ENCODE peak calls at places on chromosome 10, in four cellular contexts. E is OCI-LY7, O is GM23248, T is neural progenitor cell. S is an unnamed sample.
A peak's percentile ranks its signal among the peaks of the same experiment; 100 is the strongest.

GRCh38 chr10:93542358-93542791 is 24.1 kb upstream of the FFAR4 start:
- DNase-seq in T (peak; percentile 13), E (no peak), O (peak; percentile 30), S (no peak)

GRCh38 chr10:14017380-14017943 is 313.3 kb downstream of the FRMD4A start:
- DNase-seq in O (no peak), E (no peak), T (no peak), S (no peak)

GRCh38 chr10:127085957-127086356 is 110.4 kb downstream of the INSYN2A start:
- DNase-seq in O (no peak), E (no peak), T (no peak), S (no peak)

GRCh38 chr10:30645340-30645827 is 15.8 kb upstream of the LYZL2 start:
- DNase-seq in O (peak; percentile 48), T (peak; percentile 68), E (no peak), S (peak; percentile 40)

GRCh38 chr10:63707254-63707910 is 186.2 kb downstream of the REEP3 start:
- DNase-seq in E (no peak), T (no peak), O (peak; percentile 98), S (no peak)

GRCh38 chr10:1650542-1651279 is 86.6 kb downstream of the ADARB2 start:
- DNase-seq in O (no peak), T (no peak), E (no peak), S (no peak)

GRCh38 chr10:44259090-44259874 is 125.6 kb downstream of the CXCL12 start:
- DNase-seq in T (no peak), E (no peak), O (no peak), S (no peak)

GRCh38 chr10:96721207-96721572 is 876 bp upstream of the PIK3AP1 start:
- DNase-seq in T (no peak), E (no peak), O (no peak), S (peak; percentile 52)

GRCh38 chr10:60905580-60905979 is 38.4 kb downstream of the RHOBTB1 start:
- DNase-seq in E (no peak), O (peak; percentile 70), T (no peak), S (no peak)

GRCh38 chr10:49679480-49679893 is at the start of gene C10orf53:
- DNase-seq in O (peak; percentile 74), E (no peak), T (peak; percentile 89), S (peak; percentile 90)

GRCh38 chr10:103397191-103397825 is 882 bp downstream of the PDCD11 start:
- DNase-seq in O (peak; percentile 64), E (peak; percentile 29), T (no peak), S (no peak)

GRCh38 chr10:118694848-118695247 is 59.9 kb downstream of the CACUL1 start:
- DNase-seq in E (no peak), O (peak; percentile 65), T (no peak), S (no peak)

GRCh38 chr10:110818311-110819257 is 53.1 kb upstream of the PDCD4 start:
- DNase-seq in E (no peak), O (no peak), T (no peak), S (no peak)

GRCh38 chr10:3622845-3623621 is 162.0 kb downstream of the KLF6 start:
- DNase-seq in O (no peak), E (peak; percentile 69), T (no peak), S (no peak)

GRCh38 chr10:11813855-11814557 is 9.2 kb upstream of the PROSER2 start:
- DNase-seq in E (no peak), T (no peak), O (peak; percentile 15), S (no peak)

GRCh38 chr10:94093286-94093905 is 99.7 kb downstream of the PLCE1 start:
- DNase-seq in E (no peak), T (no peak), O (peak; percentile 53), S (no peak)

GRCh38 chr10:132724436-132724835 is 61.5 kb downstream of the NKX6-2 start:
- DNase-seq in E (no peak), T (no peak), O (peak; percentile 16), S (no peak)

GRCh38 chr10:132725202-132725601 is 60.7 kb downstream of the NKX6-2 start:
- DNase-seq in T (no peak), O (no peak), E (no peak), S (no peak)

GRCh38 chr10:132721725-132722124 is 64.2 kb downstream of the NKX6-2 start:
- DNase-seq in E (no peak), O (no peak), T (no peak), S (no peak)

GRCh38 chr10:132722980-132723970 is 62.7 kb downstream of the NKX6-2 start:
- DNase-seq in E (no peak), O (no peak), T (no peak), S (no peak)

GRCh38 chr10:132722391-132722790 is 63.6 kb downstream of the NKX6-2 start:
- DNase-seq in O (no peak), E (no peak), T (peak; percentile 66), S (no peak)
- TF ChIP-seq EZH2phosphoT487 in O (no peak), E (no peak), T (no peak), S (no peak)

GRCh38 chr10:89428873-89429272 is 14.5 kb downstream of the IFIT5 start:
- DNase-seq in O (no peak), E (no peak), T (no peak), S (no peak)
- H3K79me2 ChIP-seq in O (no peaks in the 10 kb centered on the region), E (no peaks in the 10 kb centered on the region), T (no peaks in the 10 kb centered on the region), S (no peaks in the 10 kb centered on the region)

DNA sequence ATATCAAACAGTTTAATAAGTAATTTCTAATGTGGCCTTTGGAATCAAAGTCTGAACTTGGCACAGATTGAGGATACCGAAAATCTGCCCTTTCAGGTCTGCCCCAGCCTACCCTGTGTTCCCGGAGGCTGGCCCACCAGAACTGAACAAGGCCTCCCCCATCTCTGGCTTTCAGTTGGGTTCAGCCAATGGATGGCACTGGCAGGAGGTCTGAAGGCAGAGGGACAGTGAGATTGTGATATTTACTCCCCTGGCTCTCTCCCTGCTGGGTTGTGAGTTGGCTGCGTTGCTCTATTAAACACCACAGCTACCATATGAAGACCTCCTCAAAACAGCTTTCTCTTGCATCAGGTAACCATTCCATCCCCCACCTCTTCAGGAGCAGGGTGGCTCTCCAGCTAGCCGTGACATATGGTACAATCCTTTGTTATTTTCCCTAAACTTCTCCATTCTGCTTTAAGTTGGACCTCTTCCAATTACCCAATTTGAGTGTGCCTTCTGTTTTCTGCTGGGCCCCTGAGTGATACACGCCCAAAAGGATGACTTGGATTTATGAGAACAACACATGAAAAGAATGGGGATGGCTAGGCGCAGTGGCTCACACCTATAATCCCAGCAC is 28.1 kb downstream of the DNMBP start:
- DNase-seq in T (no peak), E (no peak), O (peak; percentile 25), S (no peak)
- TF ChIP-seq EZH2phosphoT487 in T (no peak), E (no peak), O (no peak), S (no peak)

GRCh38 chr10:17348111-17349008 is 106.0 kb downstream of the ST8SIA6 start:
- DNase-seq in O (peak; percentile 94), E (no peak), T (peak; percentile 24), S (peak; percentile 43)
- H3K79me2 ChIP-seq in O (no peaks in the 10 kb centered on the region), E (no peaks in the 10 kb centered on the region), T (no peaks in the 10 kb centered on the region), S (no peaks in the 10 kb centered on the region)

DNA sequence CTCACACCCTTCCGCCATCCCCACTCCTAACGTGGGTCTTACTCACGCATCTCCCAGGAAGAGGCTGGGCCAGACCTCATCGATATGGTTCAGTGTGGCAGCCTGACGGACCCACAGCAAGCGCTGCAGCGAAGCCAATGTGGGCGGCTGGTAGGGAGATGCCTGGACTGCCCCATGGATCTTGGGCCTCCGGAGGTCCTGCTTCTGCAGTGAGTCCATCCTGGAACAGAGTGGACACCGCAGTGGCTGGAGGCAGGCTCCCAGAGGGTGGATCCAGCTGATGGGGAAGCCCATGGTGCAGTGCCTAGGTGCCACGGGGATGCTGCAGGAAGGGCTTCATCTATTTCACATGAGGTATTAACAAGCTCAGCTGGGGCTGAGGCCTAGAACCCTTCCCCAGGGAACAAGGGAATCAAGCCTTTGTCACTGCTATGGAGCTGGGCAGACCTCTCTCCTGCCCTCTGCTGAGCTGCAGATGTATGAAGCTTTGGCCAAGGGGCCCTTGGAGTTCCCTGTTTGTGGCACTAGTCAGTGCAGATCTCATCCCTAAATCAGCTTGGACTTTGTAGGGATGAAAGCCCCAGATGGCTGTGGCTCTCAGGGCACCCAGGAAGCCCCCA is 13.7 kb upstream of the SAMD8 start:
- DNase-seq in T (peak; percentile 50), O (peak; percentile 52), E (peak; percentile 14), S (peak; percentile 42)
- TF ChIP-seq EZH2phosphoT487 in T (no peak), O (no peak), E (no peak), S (no peak)

GRCh38 chr10:124974131-124974530 is 32.2 kb downstream of the ZRANB1 start:
- DNase-seq in E (no peak), T (no peak), O (no peak), S (no peak)

GRCh38 chr10:124975977-124976514 is 34.1 kb downstream of the ZRANB1 start:
- DNase-seq in O (no peak), T (no peak), E (no peak), S (no peak)

GRCh38 chr10:124971276-124971675 is 29.4 kb downstream of the ZRANB1 start:
- DNase-seq in T (no peak), O (no peak), E (no peak), S (no peak)

GRCh38 chr10:124977161-124977560 is 35.2 kb downstream of the ZRANB1 start:
- DNase-seq in E (no peak), T (no peak), O (no peak), S (no peak)

DNA sequence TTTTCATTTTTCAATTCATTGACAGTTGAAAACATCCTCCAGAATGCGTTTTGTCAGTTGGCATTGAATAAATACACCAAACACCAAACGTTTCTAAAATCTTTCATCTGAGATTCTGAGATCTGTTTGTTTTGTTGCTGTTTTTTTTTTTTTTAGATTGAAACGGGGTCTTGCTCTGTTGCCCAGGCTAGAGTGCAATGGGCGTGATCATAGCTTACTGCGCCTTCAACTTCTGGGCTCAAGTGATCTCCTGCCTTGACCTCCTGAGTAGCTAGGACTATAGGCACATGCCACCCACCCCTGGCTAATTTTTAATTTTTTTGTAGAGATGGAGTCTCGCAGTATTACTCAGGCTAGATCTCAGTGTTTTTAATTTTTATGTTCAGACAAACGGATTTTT is 30.7 kb downstream of the ZRANB1 start:
- DNase-seq in E (no peak), T (no peak), O (no peak), S (no peak)
- H3K79me2 ChIP-seq in E (no peaks in the 10 kb centered on the region), T (peaks cover 29% of the 10 kb centered on the region), O (peaks cover 96% of the 10 kb centered on the region), S (peaks cover 73% of the 10 kb centered on the region)

DNA sequence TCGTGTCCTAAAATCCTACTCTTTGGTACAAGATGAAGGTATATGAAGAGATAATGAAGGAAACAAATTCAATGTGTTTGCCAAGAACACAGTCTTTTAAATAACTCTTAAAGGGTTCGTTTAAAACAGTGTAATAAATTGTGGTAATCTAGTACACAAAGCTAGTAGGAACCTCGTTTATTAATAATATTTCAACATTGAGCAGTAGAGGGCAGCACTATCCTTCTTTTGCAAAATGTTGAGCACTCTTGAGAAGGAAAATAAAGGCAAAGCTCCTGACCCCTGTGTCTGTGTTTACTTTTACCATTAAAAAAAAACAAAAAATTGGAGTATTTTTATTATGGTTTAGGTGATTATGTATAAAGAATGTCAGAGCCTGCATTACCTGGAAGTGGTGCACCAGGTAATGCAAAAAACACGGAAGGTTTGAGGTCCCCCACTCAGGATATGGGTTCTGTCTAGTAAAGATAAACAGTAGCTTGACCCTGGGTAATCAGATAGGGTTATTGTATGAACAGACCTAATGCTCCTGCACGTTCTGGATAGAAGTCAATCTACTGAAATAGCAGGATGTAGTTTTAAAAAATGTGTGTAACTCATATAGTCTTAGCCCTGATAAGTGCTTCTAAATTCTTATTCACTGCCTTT is 5.7 kb upstream of the GOT1 start:
- DNase-seq in O (peak; percentile 66), E (peak; percentile 61), T (peak; percentile 48), S (peak; percentile 65)
- TF ChIP-seq EZH2phosphoT487 in O (no peak), E (no peak), T (no peak), S (no peak)

GRCh38 chr10:326350-326749 is 191.1 kb downstream of the ZMYND11 start:
- DNase-seq in T (peak; percentile 16), E (no peak), O (no peak), S (no peak)
- H3K79me2 ChIP-seq in T (no peaks in the 10 kb centered on the region), E (no peaks in the 10 kb centered on the region), O (no peaks in the 10 kb centered on the region), S (no peaks in the 10 kb centered on the region)